ENCODE peak calls at places on chromosomes 3 and 15, in five cellular contexts. One of them, this sample, is unnamed.

GRCh38 chr15:66859688-66860253 is 157.7 kb downstream of the SMAD6 start:
- DNase-seq in pancreas: no peak
- DNase-seq in WERI-Rb-1: no peak
- DNase-seq in PC-9: no peak
- DNase-seq in ovary: no peak
- DNase-seq in this sample: no peak

GRCh38 chr3:195030791-195031321 is 240.1 kb downstream of the XXYLT1 start:
- DNase-seq in PC-9: peak
- DNase-seq in pancreas: no peak
- DNase-seq in WERI-Rb-1: no peak
- DNase-seq in ovary: no peak
- DNase-seq in this sample: no peak

GRCh38 chr15:52103217-52104207 is 9.1 kb downstream of the BCL2L10 start:
- DNase-seq in pancreas: peak
- DNase-seq in ovary: peak
- DNase-seq in PC-9: peak
- DNase-seq in WERI-Rb-1: no peak
- DNase-seq in this sample: peak

GRCh38 chr3:42101048-42101447 is 9.9 kb downstream of the TRAK1 start:
- DNase-seq in PC-9: no peak
- DNase-seq in ovary: no peak
- DNase-seq in pancreas: no peak
- DNase-seq in WERI-Rb-1: no peak
- DNase-seq in this sample: peak

GRCh38 chr15:51756482-51756881 is 5.1 kb downstream of the TMOD2 start:
- DNase-seq in ovary: no peak
- DNase-seq in PC-9: no peak
- DNase-seq in pancreas: no peak
- DNase-seq in WERI-Rb-1: no peak
- DNase-seq in this sample: no peak

GRCh38 chr3:150737874-150738679 is 24.9 kb downstream of the SIAH2 start:
- DNase-seq in pancreas: peak
- DNase-seq in PC-9: peak
- DNase-seq in ovary: peak
- DNase-seq in WERI-Rb-1: no peak
- DNase-seq in this sample: no peak

GRCh38 chr3:156445117-156445968 is 109.6 kb downstream of the SSR3 start:
- DNase-seq in WERI-Rb-1: no peak
- DNase-seq in pancreas: no peak
- DNase-seq in PC-9: peak
- DNase-seq in ovary: no peak
- DNase-seq in this sample: no peak

GRCh38 chr15:56894601-56895000 is 23.8 kb upstream of the TCF12 start:
- DNase-seq in PC-9: no peak
- DNase-seq in pancreas: no peak
- DNase-seq in WERI-Rb-1: no peak
- DNase-seq in ovary: no peak
- DNase-seq in this sample: no peak

GRCh38 chr15:89171136-89172072 is 50.0 kb downstream of the RLBP1 start:
- DNase-seq in ovary: no peak
- DNase-seq in PC-9: peak
- DNase-seq in WERI-Rb-1: peak
- DNase-seq in pancreas: peak
- DNase-seq in this sample: peak

GRCh38 chr15:76163429-76164020 is 103.7 kb downstream of the TMEM266 start:
- DNase-seq in pancreas: peak
- DNase-seq in WERI-Rb-1: peak
- DNase-seq in PC-9: no peak
- DNase-seq in ovary: peak
- DNase-seq in this sample: peak

GRCh38 chr3:32467333-32468070 is 35.1 kb downstream of the CMTM6 start:
- DNase-seq in PC-9: peak
- DNase-seq in pancreas: peak
- DNase-seq in WERI-Rb-1: peak
- DNase-seq in ovary: peak
- DNase-seq in this sample: peak

GRCh38 chr15:92014461-92015030 is 161.0 kb downstream of the SLCO3A1 start:
- DNase-seq in WERI-Rb-1: no peak
- DNase-seq in ovary: no peak
- DNase-seq in PC-9: no peak
- DNase-seq in pancreas: no peak
- DNase-seq in this sample: no peak

GRCh38 chr15:92012368-92012629 is 158.8 kb downstream of the SLCO3A1 start:
- DNase-seq in PC-9: peak
- DNase-seq in WERI-Rb-1: no peak
- DNase-seq in pancreas: peak
- DNase-seq in ovary: no peak
- DNase-seq in this sample: no peak

GRCh38 chr15:92009162-92009561 is 155.7 kb downstream of the SLCO3A1 start:
- DNase-seq in PC-9: no peak
- DNase-seq in ovary: no peak
- DNase-seq in WERI-Rb-1: no peak
- DNase-seq in pancreas: no peak
- DNase-seq in this sample: no peak

GRCh38 chr15:92006186-92007028 is 152.9 kb downstream of the SLCO3A1 start:
- DNase-seq in pancreas: no peak
- DNase-seq in WERI-Rb-1: no peak
- DNase-seq in PC-9: no peak
- DNase-seq in ovary: no peak
- DNase-seq in this sample: no peak

DNA sequence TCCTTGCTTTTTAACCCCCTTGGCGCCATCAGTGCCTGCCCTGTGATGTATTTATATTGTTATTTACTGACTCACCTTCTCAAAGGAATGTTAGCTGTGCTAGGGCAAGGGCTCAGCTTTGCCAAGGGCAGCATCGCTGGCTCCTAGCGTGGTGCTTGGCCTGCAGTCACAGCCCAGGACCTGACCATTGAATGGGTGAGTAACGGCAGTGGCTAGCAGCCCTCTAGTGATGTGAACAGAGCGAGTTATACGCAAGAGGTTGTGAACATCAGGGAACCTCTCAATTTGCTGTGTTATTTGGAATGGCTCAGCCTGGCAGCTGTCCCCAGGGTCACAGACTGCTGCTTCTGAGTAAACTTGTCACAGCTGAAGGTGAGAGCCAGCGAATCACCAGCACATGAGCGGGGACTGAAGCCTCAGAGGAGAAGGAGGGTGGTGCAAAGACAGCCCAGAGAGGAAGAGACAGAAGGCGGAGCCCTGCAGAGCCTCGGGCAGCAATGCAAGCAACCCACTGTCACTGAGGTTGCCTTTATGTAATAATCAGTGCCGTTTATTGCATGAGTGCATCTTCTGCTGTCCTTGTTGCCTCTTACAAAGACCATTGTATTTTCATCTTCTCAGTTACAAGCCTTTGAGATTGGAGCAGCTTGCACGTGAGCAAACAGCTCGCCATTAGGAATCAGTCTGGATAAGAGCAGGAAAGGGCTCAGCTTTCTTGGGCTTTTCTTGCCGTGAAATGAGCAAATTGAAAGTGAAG is 158.3 kb downstream of the SLCO3A1 start:
- DNase-seq in PC-9: peak
- DNase-seq in pancreas: no peak
- DNase-seq in WERI-Rb-1: no peak
- DNase-seq in ovary: no peak
- DNase-seq in this sample: no peak
- TF ChIP-seq CTCF in PC-9: no peak
- TF ChIP-seq CTCF in pancreas: no peak
- TF ChIP-seq CTCF in WERI-Rb-1: no peak
- TF ChIP-seq CTCF in ovary: no peak
- TF ChIP-seq CTCF in this sample: no peak

DNA sequence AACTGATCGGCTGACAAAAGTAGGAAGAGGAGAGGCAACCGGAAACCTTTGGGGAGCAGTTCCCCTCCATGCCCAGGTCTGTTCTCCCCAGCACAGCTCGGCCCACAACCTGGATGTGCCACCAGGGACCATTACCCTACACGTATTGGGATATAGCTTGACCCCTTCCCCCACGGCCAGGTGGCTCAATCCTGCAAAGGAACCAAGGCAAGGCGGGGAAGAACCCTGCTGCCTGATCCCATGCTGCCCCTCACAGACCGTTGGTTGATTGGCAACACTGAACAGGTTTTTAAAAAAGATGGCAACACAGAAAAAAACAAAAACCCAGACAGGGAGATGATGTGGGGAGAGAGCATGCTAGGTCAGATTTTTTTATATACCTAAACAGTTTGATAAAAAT is 19.6 kb upstream of the TCAIM start:
- DNase-seq in ovary: no peak
- DNase-seq in pancreas: no peak
- DNase-seq in WERI-Rb-1: peak
- DNase-seq in PC-9: no peak
- DNase-seq in this sample: no peak
- TF ChIP-seq CTCF in ovary: no peak
- TF ChIP-seq CTCF in pancreas: no peak
- TF ChIP-seq CTCF in WERI-Rb-1: peak
- TF ChIP-seq CTCF in PC-9: no peak
- TF ChIP-seq CTCF in this sample: no peak

GRCh38 chr15:84818221-84819131 is 1.3 kb downstream of the ALPK3 start:
- DNase-seq in WERI-Rb-1: peak
- DNase-seq in ovary: no peak
- DNase-seq in pancreas: peak
- DNase-seq in PC-9: no peak
- DNase-seq in this sample: no peak
- TF ChIP-seq CTCF in WERI-Rb-1: peak
- TF ChIP-seq CTCF in ovary: no peak
- TF ChIP-seq CTCF in pancreas: no peak
- TF ChIP-seq CTCF in PC-9: no peak
- TF ChIP-seq CTCF in this sample: peak

GRCh38 chr15:37720267-37720666 is 214.2 kb upstream of the TMCO5A start:
- DNase-seq in pancreas: no peak
- DNase-seq in ovary: no peak
- DNase-seq in WERI-Rb-1: no peak
- DNase-seq in PC-9: no peak
- DNase-seq in this sample: no peak
- TF ChIP-seq CTCF in pancreas: no peak
- TF ChIP-seq CTCF in ovary: no peak
- TF ChIP-seq CTCF in WERI-Rb-1: no peak
- TF ChIP-seq CTCF in PC-9: no peak
- TF ChIP-seq CTCF in this sample: no peak

GRCh38 chr3:141465221-141465620 is 21.6 kb upstream of the RASA2 start:
- DNase-seq in PC-9: no peak
- DNase-seq in WERI-Rb-1: no peak
- DNase-seq in ovary: no peak
- DNase-seq in pancreas: no peak
- DNase-seq in this sample: no peak
- TF ChIP-seq CTCF in PC-9: no peak
- TF ChIP-seq CTCF in WERI-Rb-1: no peak
- TF ChIP-seq CTCF in ovary: peak
- TF ChIP-seq CTCF in pancreas: no peak
- TF ChIP-seq CTCF in this sample: peak